ENCODE peak calls at places on chromosomes 5 and 9, in seven cellular contexts. J, D, P, K, W, Z and E are unnamed samples.

GRCh38 chr9:76433851-76434250 is 25.1 kb upstream of the GCNT1 start:
- DNase-seq in J (no peak), D (no peak), P (no peak), K (no peak), W (no peak), Z (no peak), E (no peak)

GRCh38 chr5:180433029-180433416 is 61.2 kb upstream of the CNOT6 start:
- DNase-seq in J (no peak), D (no peak), P (no peak), K (no peak), W (no peak), Z (no peak), E (no peak)

GRCh38 chr9:95839012-95839411 is 36.5 kb upstream of the ERCC6L2 start:
- DNase-seq in J (no peak), D (no peak), P (no peak), K (no peak), W (no peak), Z (no peak), E (no peak)

GRCh38 chr5:134438641-134439621 is 27.2 kb upstream of the CDKN2AIPNL start:
- DNase-seq in J (no peak), D (no peak), P (no peak), K (peak), W (peak), Z (no peak), E (peak)

GRCh38 chr9:110213413-110214044 is 5.6 kb upstream of the C9orf152 start:
- DNase-seq in J (no peak), D (no peak), P (no peak), K (no peak), W (no peak), Z (no peak), E (peak)

GRCh38 chr5:143860211-143860610 is 48.2 kb downstream of the HMHB1 start:
- DNase-seq in J (no peak), D (no peak), P (no peak), K (no peak), W (no peak), Z (no peak), E (peak)

GRCh38 chr5:5373351-5374033 is 49.0 kb upstream of the ICE1 start:
- DNase-seq in J (no peak), D (no peak), P (no peak), K (no peak), W (no peak), Z (no peak), E (no peak)

GRCh38 chr5:143470120-143470519 is 66.6 kb upstream of the NR3C1 start:
- DNase-seq in J (no peak), D (no peak), P (no peak), K (no peak), W (no peak), Z (no peak), E (no peak)

GRCh38 chr9:134870746-134871667 is 9.6 kb upstream of the FCN2 start:
- DNase-seq in J (no peak), D (no peak), P (no peak), K (no peak), W (no peak), Z (no peak), E (no peak)

GRCh38 chr9:135680091-135680490 is 17.0 kb downstream of the LCN9 start:
- DNase-seq in J (no peak), D (no peak), P (no peak), K (no peak), W (no peak), Z (no peak), E (no peak)

GRCh38 chr5:50962934-50963646 is 296.7 kb downstream of the PARP8 start:
- DNase-seq in J (peak), D (peak), P (peak), K (peak), W (peak), Z (peak), E (peak)

GRCh38 chr9:8679405-8679951 is 879.9 kb upstream of the DMAC1 start:
- DNase-seq in J (no peak), D (no peak), P (no peak), K (no peak), W (no peak), Z (no peak), E (no peak)

GRCh38 chr5:85452322-85453025 is 1067.8 kb upstream of the EDIL3 start:
- DNase-seq in J (no peak), D (no peak), P (no peak), K (no peak), W (no peak), Z (no peak), E (no peak)

GRCh38 chr5:146703499-146703898 is 175.1 kb downstream of the PPP2R2B start:
- DNase-seq in J (no peak), D (no peak), P (no peak), K (no peak), W (no peak), Z (no peak), E (no peak)

GRCh38 chr9:69097053-69097452 is 61.5 kb downstream of the FXN start:
- DNase-seq in J (no peak), D (no peak), P (no peak), K (no peak), W (no peak), Z (no peak), E (no peak)

GRCh38 chr9:81680006-81680405 is 9.3 kb downstream of the TLE1 start:
- DNase-seq in J (no peak), D (no peak), P (no peak), K (no peak), W (no peak), Z (no peak), E (no peak)

GRCh38 chr9:133944746-133945135 is 47.4 kb downstream of the VAV2 start:
- DNase-seq in J (no peak), D (no peak), P (no peak), K (peak), W (peak), Z (no peak), E (no peak)

GRCh38 chr5:92909545-92909962 is 671.5 kb downstream of the NR2F1-AS1 start:
- DNase-seq in J (peak), D (peak), P (no peak), K (no peak), W (no peak), Z (no peak), E (peak)

GRCh38 chr5:53790026-53790425 is 229.6 kb downstream of the NDUFS4 start:
- DNase-seq in J (no peak), D (no peak), P (no peak), K (no peak), W (no peak), Z (no peak), E (no peak)

GRCh38 chr9:38057416-38058195 is 11.4 kb downstream of the SHB start:
- DNase-seq in J (no peak), D (no peak), P (no peak), K (no peak), W (no peak), Z (no peak), E (peak)

GRCh38 chr5:173197375-173197891 is 37.6 kb downstream of the NKX2-5 start:
- DNase-seq in J (no peak), D (no peak), P (no peak), K (no peak), W (no peak), Z (no peak), E (no peak)

GRCh38 chr5:43773032-43773830 is 170.3 kb downstream of the NNT start:
- DNase-seq in J (no peak), D (no peak), P (no peak), K (no peak), W (no peak), Z (no peak), E (no peak)

GRCh38 chr5:53364098-53364497 is 116.3 kb upstream of the FST start:
- DNase-seq in J (no peak), D (no peak), P (no peak), K (no peak), W (no peak), Z (no peak), E (no peak)

GRCh38 chr5:79847561-79847960 is 143.5 kb downstream of the MTX3 start:
- DNase-seq in J (no peak), D (no peak), P (no peak), K (no peak), W (no peak), Z (no peak), E (no peak)

GRCh38 chr5:5422819-5423515 is 490 bp downstream of the ICE1 start:
- DNase-seq in J (no peak), D (no peak), P (no peak), K (peak), W (no peak), Z (no peak), E (no peak)